ENCODE peak calls at places on chromosome 12, in five cellular contexts. M, X, Q, I and K are unnamed samples.

GRCh38 chr12:22256634-22257033 is 77.9 kb downstream of the ST8SIA1 start:
- DNase-seq in M (no peak), X (no peak), Q (no peak), I (no peak), K (no peak)

GRCh38 chr12:2541805-2542204 is 253.0 kb upstream of the FKBP4 start:
- DNase-seq in M (no peak), X (no peak), Q (no peak), I (no peak), K (no peak)

GRCh38 chr12:77113971-77114370 is 48.6 kb upstream of the E2F7 start:
- DNase-seq in M (no peak), X (no peak), Q (no peak), I (no peak), K (no peak)

GRCh38 chr12:94699796-94700195 is 49.4 kb upstream of the TMCC3 start:
- DNase-seq in M (no peak), X (no peak), Q (no peak), I (no peak), K (no peak)

GRCh38 chr12:76255281-76255680 is 92.9 kb downstream of the BBS10 start:
- DNase-seq in M (no peak), X (no peak), Q (no peak), I (no peak), K (no peak)

GRCh38 chr12:23008613-23009012 is 383.6 kb downstream of the ETNK1 start:
- DNase-seq in M (no peak), X (no peak), Q (no peak), I (no peak), K (no peak)

GRCh38 chr12:79407671-79408622 is 282.8 kb downstream of the PAWR start:
- DNase-seq in M (peak), X (no peak), Q (peak), I (no peak), K (no peak)

GRCh38 chr12:102685172-102685571 is 204.8 kb upstream of the IGF1 start:
- DNase-seq in M (no peak), X (no peak), Q (no peak), I (no peak), K (no peak)